ENCODE peak calls at places on chromosome 12, in ten cellular contexts. S is H9, X is NT2/D1, Z is astrocyte, P is tibial artery, E is heart left ventricle, W is right cardiac atrium, J is breast epithelium, L is heart right ventricle, R is aorta. G is an unnamed sample. For H3K4me1 and H3K27me3, the result is how much of the 10 kb centered on the place peaks cover.

GRCh38 chr12:14129601-14130178 is 148.3 kb upstream of the GRIN2B start:
- DNase-seq in W (no peak), E (no peak), J (no peak), R (no peak), P (no peak), Z (no peak), L (no peak), X (no peak), S (no peak), G (no peak)

GRCh38 chr12:100555722-100556121 is 17.8 kb upstream of the GAS2L3 start:
- DNase-seq in J (no peak), E (no peak), X (no peak), W (no peak), P (no peak), S (no peak), R (no peak), Z (no peak), L (no peak), G (no peak)

GRCh38 chr12:118059645-118060275 is 1.2 kb downstream of the WSB2 start:
- DNase-seq in W (no peak), P (no peak), R (no peak), S (no peak), X (no peak), L (no peak), J (no peak), E (no peak), Z (no peak), G (no peak)

GRCh38 chr12:130576286-130576933 is 139.7 kb downstream of the RIMBP2 start:
- DNase-seq in E (no peak), W (no peak), J (no peak), R (no peak), X (no peak), Z (no peak), L (no peak), S (peak), P (no peak), G (no peak)

GRCh38 chr12:99287136-99287535 is 360.4 kb upstream of the GARIN6 start:
- DNase-seq in X (no peak), L (no peak), W (no peak), R (no peak), P (no peak), Z (no peak), J (no peak), S (no peak), E (no peak), G (no peak)

GRCh38 chr12:132460571-132460970 is 29.4 kb upstream of the FBRSL1 start:
- DNase-seq in S (no peak), L (no peak), X (peak), W (peak), R (no peak), J (no peak), Z (no peak), P (no peak), E (peak), G (no peak)

GRCh38 chr12:116291218-116291617 is 13.7 kb upstream of the MED13L start:
- DNase-seq in L (no peak), W (no peak), X (no peak), Z (no peak), J (no peak), R (no peak), E (no peak), P (no peak), S (no peak), G (no peak)

GRCh38 chr12:81386101-81386500 is 308.2 kb downstream of the ACSS3 start:
- DNase-seq in E (no peak), L (no peak), X (no peak), P (no peak), W (no peak), S (no peak), J (no peak), R (no peak), Z (no peak), G (no peak)

GRCh38 chr12:3833670-3834310 is 39.4 kb downstream of the PARP11 start:
- DNase-seq in Z (no peak), P (no peak), S (peak), L (no peak), E (no peak), W (no peak), J (no peak), X (peak), R (no peak), G (no peak)

GRCh38 chr12:98351089-98351488 is 164.3 kb upstream of the TMPO start:
- DNase-seq in J (no peak), E (no peak), L (no peak), Z (no peak), P (no peak), R (no peak), X (no peak), W (no peak), S (no peak), G (no peak)

GRCh38 chr12:112381421-112381897 is 772 bp downstream of the HECTD4 start:
- DNase-seq in W (peak), J (no peak), P (no peak), Z (no peak), R (no peak), E (no peak), L (peak), S (peak), X (no peak), G (no peak)

GRCh38 chr12:105944628-105945027 is 194.1 kb downstream of the NUAK1 start:
- DNase-seq in J (no peak), S (no peak), P (no peak), L (no peak), W (no peak), E (no peak), Z (peak), X (no peak), R (no peak), G (no peak)

GRCh38 chr12:3892631-3893030 is 19.4 kb upstream of the PARP11 start:
- DNase-seq in Z (no peak), E (no peak), S (no peak), R (no peak), W (no peak), P (no peak), X (no peak), L (no peak), J (no peak), G (no peak)

GRCh38 chr12:124044809-124045321 is 71.8 kb downstream of the ZNF664 start:
- DNase-seq in W (no peak), E (no peak), J (no peak), Z (no peak), P (no peak), X (no peak), R (no peak), L (no peak), S (no peak), G (no peak)

GRCh38 chr12:4909734-4910501 is at the start of gene KCNA1:
- DNase-seq in R (no peak), P (no peak), W (peak), X (peak), S (peak), L (peak), J (no peak), E (no peak), Z (peak), G (no peak)

GRCh38 chr12:47686645-47687240 is 19.1 kb downstream of the RPAP3 start:
- DNase-seq in Z (peak), L (no peak), E (no peak), J (no peak), X (no peak), W (no peak), R (no peak), S (no peak), P (no peak), G (no peak)

GRCh38 chr12:51374856-51375255 is 16.4 kb downstream of the GALNT6 start:
- DNase-seq in Z (no peak), R (no peak), S (no peak), P (no peak), X (no peak), L (no peak), J (no peak), W (no peak), E (no peak), G (no peak)

GRCh38 chr12:49791156-49791555 is 37.1 kb downstream of the NCKAP5L start:
- DNase-seq in Z (no peak), L (no peak), X (no peak), J (no peak), E (no peak), S (no peak), R (peak), W (no peak), P (no peak), G (no peak)

GRCh38 chr12:14471497-14471896 is 96.2 kb downstream of the PLBD1 start:
- DNase-seq in X (no peak), L (no peak), R (no peak), W (no peak), S (no peak), J (no peak), Z (no peak), E (no peak), P (no peak), G (no peak)

GRCh38 chr12:45763381-45763780 is 33.9 kb downstream of the ARID2 start:
- DNase-seq in P (no peak), X (no peak), R (no peak), E (no peak), S (no peak), J (no peak), L (no peak), Z (no peak), W (no peak), G (no peak)

GRCh38 chr12:64560395-64561301 is 49.6 kb upstream of the RASSF3 start:
- DNase-seq in R (no peak), P (no peak), E (no peak), Z (peak), W (no peak), X (no peak), J (no peak), S (peak), L (no peak), G (no peak)

GRCh38 chr12:82524636-82525035 is 162.1 kb upstream of the TMTC2 start:
- DNase-seq in J (no peak), Z (no peak), W (no peak), X (no peak), R (no peak), P (no peak), S (no peak), E (no peak), L (no peak), G (no peak)

GRCh38 chr12:42593781-42594322 is 4.3 kb upstream of the PRICKLE1 start:
- DNase-seq in P (no peak), E (no peak), X (no peak), Z (no peak), R (no peak), S (no peak), W (no peak), J (no peak), L (no peak), G (no peak)

GRCh38 chr12:6553051-6553868 is 2.6 kb downstream of the IFFO1 start:
- DNase-seq in S (no peak), J (no peak), W (peak), L (no peak), R (peak), X (no peak), Z (peak), E (peak), P (peak), G (no peak)

GRCh38 chr12:94609917-94610443 is 40.4 kb downstream of the TMCC3 start:
- DNase-seq in L (no peak), R (no peak), X (no peak), S (no peak), P (no peak), E (no peak), W (no peak), Z (no peak), J (no peak), G (no peak)

GRCh38 chr12:100830003-100830795 is 35.6 kb downstream of the ANO4 start:
- DNase-seq in S (no peak), J (no peak), L (no peak), R (no peak), W (no peak), E (no peak), X (no peak), P (no peak), Z (no peak), G (no peak)

GRCh38 chr12:954736-955135 is 5.2 kb upstream of the RAD52 start:
- DNase-seq in X (no peak), L (no peak), R (no peak), Z (peak), J (no peak), W (no peak), P (no peak), E (no peak), S (no peak), G (no peak)

GRCh38 chr12:51270847-51271518 is 768 bp upstream of the SMAGP start:
- DNase-seq in E (no peak), W (no peak), S (no peak), J (no peak), L (no peak), P (no peak), Z (peak), X (no peak), R (no peak), G (no peak)

DNA sequence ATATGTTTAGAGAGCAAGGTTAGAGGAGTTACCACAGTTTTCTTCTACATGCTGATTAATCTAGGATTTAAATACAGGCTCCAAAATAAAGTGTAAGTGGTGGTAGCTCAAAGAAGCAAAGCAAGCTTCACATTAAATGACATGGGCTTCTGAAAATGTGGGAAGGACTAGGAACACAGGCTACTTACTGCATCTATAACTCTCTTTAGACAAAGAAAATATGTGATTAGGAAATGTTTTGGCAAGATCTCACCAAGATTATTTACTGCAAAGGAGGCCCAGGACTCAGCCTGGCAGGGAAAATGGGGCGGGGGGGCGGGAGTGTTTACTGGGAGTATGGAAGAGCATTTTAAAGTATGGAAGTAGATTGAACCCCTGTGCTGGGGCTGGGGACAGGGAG is 39.4 kb downstream of the ETV6 start:
- DNase-seq in R (no peak), Z (peak), X (no peak), E (no peak), W (no peak), S (no peak), L (no peak), J (no peak), P (no peak), G (no peak)
- H3K4me1 ChIP-seq in R (under half), Z (under half), X (under half), E (under half), W (under half), S (under half), L (under half), J (under half), P (under half), G (under half)

GRCh38 chr12:57732726-57733593 is 5.6 kb downstream of the AGAP2 start:
- DNase-seq in X (no peak), R (no peak), W (no peak), L (no peak), E (no peak), S (no peak), P (no peak), J (no peak), Z (no peak), G (no peak)
- H3K27me3 ChIP-seq in X (half or more), R (under half), W (under half), L (under half), E (under half), S (under half), P (under half), J (under half), Z (half or more), G (under half)

DNA sequence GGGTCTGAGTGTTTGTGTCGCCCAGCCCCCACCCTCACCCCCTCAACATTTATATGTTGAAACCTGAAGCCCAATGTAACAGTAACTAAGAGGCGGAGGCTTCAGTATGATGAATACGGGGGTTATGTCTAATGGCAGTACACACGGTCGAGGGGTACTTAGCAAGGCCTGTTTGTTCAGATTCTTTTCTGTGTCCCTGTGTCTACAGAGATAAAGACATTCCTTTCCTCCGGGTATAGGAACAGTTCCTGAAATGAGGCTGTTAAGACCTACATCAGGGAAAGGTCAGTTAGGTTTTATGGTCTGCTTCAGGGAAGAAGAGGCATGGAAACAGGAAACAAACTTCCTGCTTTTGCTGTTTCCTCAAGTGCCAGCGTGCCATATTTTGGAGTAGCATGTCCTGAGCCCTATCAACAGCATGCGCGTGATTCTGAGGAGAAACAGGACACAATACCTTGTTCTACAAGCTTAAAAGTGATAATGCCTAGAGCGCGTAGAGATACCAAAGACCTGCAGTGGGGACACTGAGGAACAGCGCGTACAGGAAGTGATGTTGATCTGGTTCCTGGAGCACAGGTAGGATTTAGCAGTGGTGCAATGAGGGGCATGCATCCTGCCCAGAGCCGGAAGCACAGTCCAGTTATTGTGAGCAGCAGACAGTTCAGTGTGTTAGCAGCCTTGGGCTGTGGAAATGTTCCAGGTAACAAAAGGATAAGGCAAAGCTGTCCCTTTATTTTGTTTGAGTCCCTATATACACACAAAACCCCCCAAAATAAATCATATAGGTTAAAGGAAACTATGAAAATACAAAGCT is 47.2 kb downstream of the FGD4 start:
- DNase-seq in Z (no peak), X (no peak), J (no peak), P (no peak), R (no peak), E (no peak), L (no peak), S (no peak), W (no peak), G (no peak)
- H3K4me1 ChIP-seq in Z (under half), X (under half), J (under half), P (under half), R (under half), E (under half), L (under half), S (under half), W (under half), G (under half)

DNA sequence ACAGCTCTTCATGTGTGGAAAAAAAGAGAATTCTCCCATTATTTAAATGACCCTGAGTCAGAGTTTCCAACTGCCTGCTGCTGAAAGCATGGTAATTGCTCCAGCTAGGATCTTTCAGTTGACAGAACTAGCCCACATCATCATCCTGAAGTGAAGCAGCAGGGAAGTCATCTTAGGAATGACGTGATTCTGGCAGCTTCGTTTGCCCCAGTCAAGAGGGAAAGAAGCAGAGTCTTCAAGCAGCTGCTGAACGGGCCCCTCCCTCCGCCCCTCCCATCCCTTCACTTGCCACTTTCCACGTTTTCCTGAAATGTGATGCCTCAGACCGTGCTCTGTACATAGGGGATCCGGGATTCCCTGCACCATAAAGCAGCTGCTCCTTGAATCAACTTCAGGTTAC is 455.0 kb upstream of the TMEM132C start:
- DNase-seq in P (no peak), W (peak), S (peak), L (peak), J (no peak), X (peak), E (no peak), R (peak), Z (peak), G (no peak)
- H3K27me3 ChIP-seq in P (under half), W (under half), S (under half), L (under half), J (under half), X (under half), E (under half), R (under half), Z (under half), G (under half)

DNA sequence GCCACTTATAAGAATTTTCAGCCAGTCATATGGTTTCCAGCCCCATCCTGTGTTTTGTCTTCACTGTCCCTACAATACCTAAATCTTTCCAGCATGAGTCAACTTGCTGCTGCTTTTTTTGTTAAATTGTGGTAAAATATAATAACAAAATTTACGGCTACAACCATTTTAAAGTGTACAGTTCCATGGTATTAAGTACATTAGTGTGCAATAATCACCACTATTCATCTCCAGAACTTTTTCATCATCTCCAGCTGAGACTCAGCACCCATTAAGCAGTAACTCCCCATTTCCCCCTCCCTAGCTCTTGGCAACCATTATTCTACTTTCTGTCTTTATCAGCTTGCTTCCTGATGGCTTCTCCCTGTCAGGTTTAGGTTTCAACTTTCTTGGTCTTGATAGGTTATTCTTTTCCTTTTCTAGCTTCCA is 39.1 kb downstream of the FRS2 start:
- DNase-seq in E (no peak), P (no peak), X (no peak), W (no peak), Z (peak), J (no peak), S (no peak), R (no peak), L (no peak), G (no peak)
- H3K4me1 ChIP-seq in E (half or more), P (under half), X (under half), W (under half), Z (under half), J (under half), S (under half), R (under half), L (under half), G (under half)

DNA sequence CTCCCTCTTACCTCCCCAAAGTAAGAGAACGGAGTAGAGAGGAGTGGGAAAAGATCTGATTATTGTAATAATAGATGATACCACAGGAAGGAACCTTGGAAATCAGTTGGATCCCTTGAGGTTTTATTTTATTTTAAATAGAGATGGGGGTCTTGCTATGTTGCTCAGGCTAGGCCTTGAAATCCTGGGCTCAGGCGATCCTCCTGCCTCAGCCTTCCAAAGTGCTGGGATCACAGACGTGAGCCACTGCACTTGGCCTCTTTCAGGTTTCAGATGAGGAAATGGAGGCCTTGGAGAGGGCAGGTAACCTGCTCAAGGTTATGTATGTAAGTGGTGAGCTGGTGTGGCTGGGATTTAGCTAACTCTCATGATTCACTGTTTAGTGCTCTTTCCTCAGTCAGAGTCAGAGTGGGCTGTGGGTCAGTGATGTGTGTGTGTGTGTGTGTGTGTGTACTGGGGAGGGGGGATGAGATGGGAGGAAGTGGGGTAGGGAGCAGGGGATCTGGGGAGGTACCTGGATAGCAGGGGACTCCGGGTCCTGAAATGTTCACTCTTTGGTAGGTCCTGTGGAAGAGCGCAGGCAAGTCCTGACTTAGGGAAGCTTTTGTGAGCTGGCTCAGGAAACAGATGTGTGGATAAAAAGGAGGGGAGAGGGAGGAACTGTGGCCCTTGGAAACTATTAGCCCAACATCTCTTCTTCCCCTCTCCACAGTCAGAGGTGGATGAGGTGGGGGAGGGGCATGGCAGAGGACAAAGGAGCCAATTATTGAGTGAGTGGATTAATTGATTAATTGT is 4.7 kb upstream of the CISTR start:
- DNase-seq in E (no peak), L (no peak), R (no peak), Z (no peak), X (no peak), P (no peak), J (no peak), W (no peak), S (no peak), G (no peak)
- H3K27me3 ChIP-seq in E (under half), L (under half), R (under half), Z (half or more), X (half or more), P (under half), J (under half), W (under half), S (under half), G (under half)

GRCh38 chr12:96194901-96195844 is 998 bp downstream of the ELK3 start:
- DNase-seq in J (no peak), L (peak), X (peak), S (peak), E (peak), P (peak), R (peak), W (peak), Z (peak), G (peak)
- H3K4me1 ChIP-seq in J (under half), L (under half), X (under half), S (under half), E (under half), P (under half), R (under half), W (under half), Z (under half), G (under half)

GRCh38 chr12:122960193-122960569 is 6.1 kb downstream of the ABCB9 start:
- DNase-seq in P (no peak), E (no peak), R (no peak), Z (no peak), X (no peak), W (peak), L (no peak), J (no peak), S (no peak), G (no peak)
- H3K27me3 ChIP-seq in P (under half), E (under half), R (under half), Z (under half), X (under half), W (under half), L (under half), J (under half), S (under half), G (under half)